ENCODE peak calls at places on chromosomes 11 and 22, in seven cellular contexts. L is left ventricle myocardium inferior, G is uterus, Z is testis, V is AG04450, Q is cardiac muscle cell, T is fibroblast of lung. A is an unnamed sample.

GRCh38 chr11:48013269-48013901 is 33.0 kb downstream of the PTPRJ start:
- DNase-seq in T (no peak), L (peak), Z (no peak), G (no peak), Q (no peak), V (no peak), A (no peak)

GRCh38 chr11:100870138-100870537 is 183.1 kb downstream of the ARHGAP42 start:
- DNase-seq in G (no peak), Q (no peak), Z (no peak), V (no peak), L (no peak), T (no peak), A (no peak)

GRCh38 chr11:111347002-111347722 is 31.9 kb downstream of the POU2AF1 start:
- DNase-seq in T (no peak), Q (no peak), V (no peak), L (peak), G (peak), Z (peak), A (no peak)

GRCh38 chr22:37381489-37381888 is 45.8 kb downstream of the ELFN2 start:
- DNase-seq in V (no peak), Z (no peak), T (peak), G (no peak), Q (no peak), L (no peak), A (no peak)

GRCh38 chr11:111526501-111526900 is 11.9 kb downstream of the HOATZ start:
- DNase-seq in Q (peak), G (no peak), Z (no peak), L (no peak), V (no peak), T (peak), A (peak)

GRCh38 chr11:36453678-36454077 is 56.4 kb downstream of the TRAF6 start:
- DNase-seq in G (no peak), Z (no peak), V (no peak), T (no peak), L (no peak), Q (peak), A (no peak)

GRCh38 chr11:5289696-5290095 is 12.1 kb downstream of the OR51B4 start:
- DNase-seq in T (no peak), Q (no peak), V (no peak), Z (no peak), L (no peak), G (no peak), A (no peak)

GRCh38 chr11:74672332-74672955 is 58.8 kb downstream of the CHRDL2 start:
- DNase-seq in Q (no peak), G (no peak), T (no peak), L (no peak), V (no peak), Z (no peak), A (no peak)

GRCh38 chr11:15170170-15170569 is 55.4 kb downstream of the INSC start:
- DNase-seq in G (no peak), Q (no peak), L (no peak), V (no peak), T (no peak), Z (no peak), A (no peak)

GRCh38 chr11:26187639-26188038 is 144.3 kb upstream of the ANO3 start:
- DNase-seq in V (peak), L (no peak), T (peak), Z (no peak), G (no peak), Q (peak), A (peak)

GRCh38 chr22:45529966-45530575 is 27.4 kb downstream of the FBLN1 start:
- DNase-seq in L (no peak), V (peak), G (no peak), Q (no peak), Z (no peak), T (peak), A (no peak)

GRCh38 chr11:9138133-9138453 is 46.7 kb upstream of the SCUBE2 start:
- DNase-seq in T (no peak), L (no peak), V (no peak), Z (no peak), G (no peak), Q (no peak), A (no peak)
- H3K27ac ChIP-seq in T (peak), L (no peak), V (no peak), Z (no peak), G (peak), Q (no peak), A (peak)

DNA sequence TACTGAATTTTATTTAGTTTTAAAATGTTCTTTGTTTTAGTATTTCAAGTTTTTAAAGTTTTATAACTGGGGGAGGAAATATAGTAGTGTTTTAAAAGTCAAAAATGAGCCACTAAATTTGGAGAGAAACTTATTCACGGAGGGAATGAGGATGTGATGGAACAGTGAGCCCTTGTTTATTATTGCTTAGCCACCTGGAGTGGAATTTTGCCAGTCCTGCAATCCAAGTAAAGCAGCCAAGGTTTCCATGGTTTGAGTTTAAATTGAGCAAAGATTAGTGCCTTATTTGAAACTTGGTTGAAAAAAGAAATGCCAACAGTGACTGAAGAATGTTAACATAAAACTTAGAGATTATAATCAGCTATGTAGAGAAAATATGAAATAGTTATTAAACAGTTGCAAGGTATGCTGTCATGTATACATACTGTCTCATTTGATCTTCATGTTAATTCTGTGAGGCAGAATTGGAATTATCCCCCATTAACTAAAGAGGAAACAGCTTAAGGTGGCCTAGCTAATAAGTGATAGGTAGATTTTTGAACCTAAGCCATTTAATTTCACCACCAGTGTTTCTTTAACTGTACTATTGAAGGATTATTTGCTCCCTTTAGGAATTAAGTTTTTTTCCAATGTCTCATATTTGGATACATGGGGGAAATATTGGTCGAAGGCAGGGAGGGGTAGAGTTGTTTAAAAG is 36.4 kb downstream of the SWAP70 start:
- DNase-seq in Q (no peak), G (no peak), V (no peak), Z (no peak), T (no peak), L (no peak), A (no peak)
- H3K27ac ChIP-seq in Q (no peak), G (peak), V (no peak), Z (peak), T (no peak), L (peak), A (no peak)

DNA sequence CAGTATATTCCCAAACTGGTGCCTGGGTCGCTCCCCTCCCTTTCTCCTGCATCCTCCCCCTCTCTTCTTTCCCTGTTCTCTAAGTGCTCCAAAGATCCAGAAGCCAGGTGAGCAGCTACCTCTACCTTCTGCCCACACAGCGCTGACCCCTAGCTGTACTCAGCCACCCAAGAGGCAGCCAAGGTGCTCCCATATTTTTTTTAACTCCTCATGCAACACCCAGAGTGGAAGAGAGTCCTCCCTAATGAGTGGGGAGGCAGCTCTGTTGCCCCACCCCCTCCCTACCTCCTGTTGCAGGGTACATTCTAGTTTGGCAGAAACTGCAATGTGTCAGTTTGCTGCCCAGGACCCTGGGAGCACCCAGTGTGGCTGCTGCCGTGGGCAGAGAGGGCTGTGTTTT is 40.2 kb downstream of the RPL27A start:
- DNase-seq in Q (no peak), L (no peak), G (no peak), V (no peak), T (no peak), Z (no peak), A (no peak)
- H3K27ac ChIP-seq in Q (no peak), L (peak), G (peak), V (peak), T (peak), Z (peak), A (no peak)

GRCh38 chr11:2886191-2886894 is 768 bp upstream of the CDKN1C start:
- DNase-seq in L (peak), V (no peak), Q (peak), G (peak), T (peak), Z (no peak), A (no peak)

GRCh38 chr11:2888266-2888968 is 2.8 kb upstream of the CDKN1C start:
- DNase-seq in G (peak), Q (peak), T (peak), Z (peak), V (peak), L (peak), A (no peak)

GRCh38 chr11:2886936-2887335 is 1.4 kb upstream of the CDKN1C start:
- DNase-seq in V (no peak), G (no peak), Z (no peak), Q (no peak), T (no peak), L (no peak), A (no peak)

GRCh38 chr11:2889399-2890273 is 4.1 kb upstream of the CDKN1C start:
- DNase-seq in Q (no peak), Z (no peak), G (no peak), V (no peak), T (no peak), L (no peak), A (no peak)

DNA sequence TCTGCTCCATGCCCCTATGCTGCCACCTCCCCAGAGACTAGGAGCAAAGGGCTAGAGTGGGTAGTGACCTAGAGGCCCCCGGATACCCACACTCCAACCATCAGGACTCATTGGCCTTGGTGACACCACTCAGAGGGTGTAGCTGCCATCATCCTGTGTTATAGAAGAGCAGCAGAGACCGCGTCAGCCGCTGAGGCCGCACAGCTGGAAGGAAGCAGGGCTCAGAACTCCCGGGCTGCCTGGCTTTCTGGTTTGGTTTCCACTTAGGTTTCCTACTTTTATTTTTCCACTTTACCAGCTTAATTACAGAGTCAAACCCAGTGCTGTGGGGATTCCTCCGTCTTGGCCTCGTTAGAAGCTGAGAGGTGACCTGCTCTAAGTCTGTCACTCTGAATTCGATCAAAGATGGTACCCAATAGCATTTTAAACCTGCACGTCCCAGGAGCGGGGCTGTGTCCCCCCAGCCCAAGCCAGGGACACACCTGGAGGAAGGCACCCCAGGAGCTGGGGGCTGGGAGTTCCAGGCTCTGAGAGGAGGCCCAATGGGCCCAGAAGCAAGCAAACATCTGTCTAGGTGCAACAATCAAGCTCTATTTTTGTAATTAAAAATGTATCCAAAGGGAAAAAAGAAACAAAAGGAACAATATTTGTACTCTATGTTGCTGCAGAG is 2.1 kb upstream of the CDKN1C start:
- DNase-seq in Z (no peak), V (no peak), Q (no peak), L (no peak), G (no peak), T (no peak), A (no peak)
- H3K27ac ChIP-seq in Z (peak), V (no peak), Q (no peak), L (peak), G (peak), T (no peak), A (no peak)

DNA sequence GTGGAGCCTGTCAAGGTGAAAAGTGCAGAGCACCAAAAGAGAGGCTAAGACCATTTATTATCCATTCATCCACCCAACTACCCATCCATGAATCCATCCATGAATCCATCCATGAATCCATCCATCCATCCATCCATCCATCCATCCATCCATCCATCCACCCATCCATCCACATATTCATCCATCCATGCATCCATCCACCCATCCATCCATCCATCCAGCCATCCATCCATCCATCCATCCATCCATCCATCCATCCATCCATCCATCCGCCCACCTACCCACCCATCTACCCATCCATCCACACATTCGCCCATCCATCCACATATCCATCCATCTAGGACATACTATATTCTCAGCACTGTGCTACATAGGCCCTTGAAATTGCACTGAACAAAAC is 68.0 kb downstream of the SYN3 start:
- DNase-seq in Q (no peak), V (no peak), T (no peak), G (no peak), L (no peak), Z (no peak), A (no peak)
- H3K27ac ChIP-seq in Q (no peak), V (no peak), T (no peak), G (no peak), L (no peak), Z (no peak), A (no peak)

DNA sequence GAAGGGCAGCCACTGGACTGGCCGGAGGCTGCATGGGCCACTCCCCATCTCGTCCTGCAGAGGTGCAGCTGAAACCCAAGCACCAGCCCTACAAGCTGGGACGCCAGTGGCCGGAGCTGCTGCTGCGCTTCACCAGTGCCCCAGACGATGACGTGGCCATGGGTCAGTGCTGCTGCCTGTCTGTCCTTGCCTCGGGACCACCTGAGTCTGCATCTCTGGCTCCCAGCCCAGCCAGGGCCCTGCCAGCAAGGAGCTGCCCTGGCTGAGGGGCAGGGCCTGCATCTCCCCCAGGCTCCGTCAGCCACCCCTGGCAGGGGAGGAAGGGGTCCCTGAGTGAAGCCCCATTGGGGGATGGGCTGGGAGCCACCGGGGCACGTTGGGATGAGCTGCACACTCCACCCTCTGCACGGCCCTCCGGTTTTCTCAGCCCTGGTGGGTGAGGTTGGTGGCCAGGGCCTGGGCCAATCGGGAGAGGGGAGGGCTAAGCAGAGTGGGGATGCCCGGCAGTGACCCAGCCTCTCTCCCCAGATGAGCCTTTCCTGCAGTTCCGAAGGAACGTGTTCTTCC is 7.2 kb downstream of the FRMD8 start:
- DNase-seq in L (no peak), Q (no peak), V (no peak), T (no peak), Z (no peak), G (no peak), A (no peak)
- H3K27ac ChIP-seq in L (no peak), Q (no peak), V (no peak), T (no peak), Z (no peak), G (no peak), A (no peak)

DNA sequence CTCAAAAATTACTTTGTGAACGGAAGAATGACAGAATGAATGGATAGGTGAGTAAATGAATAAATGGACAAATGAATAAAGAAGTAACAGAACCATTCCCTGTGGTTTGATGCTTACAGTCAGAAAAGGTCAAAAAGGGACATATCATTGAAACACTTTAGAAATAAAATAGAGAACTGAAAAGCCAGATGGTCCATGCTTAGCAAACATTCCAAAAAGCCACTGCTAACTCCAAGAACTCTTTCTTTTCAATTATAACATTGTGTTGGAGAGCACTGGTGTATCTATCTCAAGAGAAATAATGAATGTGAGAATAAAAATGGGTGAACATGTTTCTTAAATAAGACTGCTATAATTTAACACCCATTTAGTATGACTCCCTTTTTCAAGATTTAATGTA is 224.2 kb upstream of the PITPNB start:
- DNase-seq in T (no peak), Z (no peak), G (no peak), Q (no peak), V (no peak), L (no peak), A (no peak)
- H3K27ac ChIP-seq in T (peak), Z (peak), G (peak), Q (no peak), V (no peak), L (peak), A (no peak)

GRCh38 chr22:30871391-30872281 is 96.9 kb downstream of the MORC2 start:
- DNase-seq in L (no peak), G (no peak), Q (no peak), Z (no peak), V (no peak), T (no peak), A (no peak)

GRCh38 chr22:30870451-30871345 is 97.9 kb downstream of the MORC2 start:
- DNase-seq in L (no peak), V (no peak), G (peak), Q (no peak), Z (no peak), T (no peak), A (no peak)

GRCh38 chr22:30873661-30874060 is 94.9 kb downstream of the MORC2 start:
- DNase-seq in L (no peak), Z (no peak), G (no peak), V (no peak), T (no peak), Q (no peak), A (no peak)

GRCh38 chr22:30873086-30873650 is 95.4 kb downstream of the MORC2 start:
- DNase-seq in L (no peak), Z (no peak), Q (no peak), V (no peak), T (no peak), G (no peak), A (no peak)

GRCh38 chr22:30872282-30873041 is 96.1 kb downstream of the MORC2 start:
- DNase-seq in T (no peak), Z (no peak), L (no peak), G (peak), Q (no peak), V (no peak), A (no peak)
- H3K27ac ChIP-seq in T (no peak), Z (no peak), L (no peak), G (no peak), Q (no peak), V (no peak), A (no peak)

GRCh38 chr11:19574916-19575315 is 137.7 kb upstream of the NAV2 start:
- DNase-seq in V (no peak), L (no peak), Q (no peak), Z (no peak), T (no peak), G (no peak), A (no peak)

GRCh38 chr11:19577391-19577831 is 135.2 kb upstream of the NAV2 start:
- DNase-seq in L (peak), Q (peak), V (no peak), T (no peak), Z (no peak), G (peak), A (no peak)

GRCh38 chr11:19576903-19577302 is 135.7 kb upstream of the NAV2 start:
- DNase-seq in V (no peak), L (no peak), T (no peak), G (no peak), Z (no peak), Q (peak), A (no peak)

GRCh38 chr11:19577849-19578619 is 134.6 kb upstream of the NAV2 start:
- DNase-seq in V (no peak), T (peak), L (peak), Q (peak), Z (no peak), G (peak), A (no peak)

GRCh38 chr11:19576054-19576453 is 136.6 kb upstream of the NAV2 start:
- DNase-seq in V (no peak), L (no peak), G (no peak), T (peak), Q (no peak), Z (no peak), A (no peak)
- H3K27ac ChIP-seq in V (no peak), L (no peak), G (peak), T (no peak), Q (no peak), Z (no peak), A (no peak)